ENCODE peak calls at places on chromosomes 5 and 9, in nine cellular contexts. O is aorta, V is tibial nerve, M is cardiac fibroblast, Q is Peyer's patch, E is brain microvascular endothelial cell, Y is iPS DF 6.9, C is AG04450, N is heart right ventricle. I is an unnamed sample.

GRCh38 chr5:151480859-151481258 is 33.5 kb downstream of the SLC36A1 start:
- DNase-seq in Y (no peak), E (peak), M (peak), Q (no peak), C (no peak), O (no peak), N (no peak), V (no peak), I (peak)

GRCh38 chr5:71905804-71906711 is 187.0 kb downstream of the CARTPT start:
- DNase-seq in Q (no peak), E (no peak), O (peak), M (no peak), Y (no peak), V (no peak), N (no peak), C (no peak), I (no peak)

GRCh38 chr9:114945601-114946000 is 15.2 kb upstream of the TNFSF8 start:
- DNase-seq in O (no peak), N (no peak), C (no peak), Q (no peak), V (no peak), E (no peak), M (no peak), Y (no peak), I (no peak)

GRCh38 chr9:121707477-121708424 is 56.3 kb downstream of the DAB2IP start:
- DNase-seq in C (no peak), Y (no peak), M (no peak), Q (no peak), O (no peak), E (no peak), V (no peak), N (no peak), I (peak)

GRCh38 chr9:108622467-108622866 is 233.3 kb downstream of the ACTL7B start:
- DNase-seq in Q (no peak), C (no peak), E (peak), N (no peak), O (no peak), Y (no peak), V (no peak), M (peak), I (peak)

GRCh38 chr5:25862276-25862675 is 1176.1 kb downstream of the CDH9 start:
- DNase-seq in Q (no peak), E (no peak), N (no peak), O (no peak), C (no peak), Y (no peak), V (no peak), M (no peak), I (no peak)

GRCh38 chr5:123496892-123497291 is 15.1 kb upstream of the CSNK1G3 start:
- DNase-seq in V (no peak), M (peak), Y (no peak), Q (no peak), N (no peak), C (no peak), E (no peak), O (no peak), I (peak)

GRCh38 chr9:3526903-3527652 is 1.3 kb upstream of the RFX3 start:
- DNase-seq in O (peak), Q (peak), C (no peak), E (peak), V (no peak), Y (no peak), N (no peak), M (peak), I (peak)

GRCh38 chr5:38831909-38832308 is 13.9 kb upstream of the OSMR start:
- DNase-seq in Q (no peak), C (no peak), O (no peak), E (peak), Y (no peak), M (peak), V (no peak), N (no peak), I (peak)

GRCh38 chr9:134925011-134925511 is 7.3 kb upstream of the FCN1 start:
- DNase-seq in V (no peak), C (no peak), N (no peak), M (no peak), Y (no peak), E (no peak), Q (peak), O (no peak), I (no peak)

GRCh38 chr5:138470322-138471285 is 5.3 kb downstream of the EGR1 start:
- DNase-seq in O (no peak), N (no peak), Q (no peak), Y (no peak), C (peak), V (no peak), E (peak), M (no peak), I (no peak)

GRCh38 chr9:69093471-69094103 is 58.0 kb downstream of the FXN start:
- DNase-seq in O (no peak), C (no peak), Y (no peak), E (no peak), Q (no peak), M (no peak), N (no peak), V (no peak), I (no peak)

GRCh38 chr5:28301676-28302075 is 1263.3 kb upstream of the CDH9 start:
- DNase-seq in V (no peak), E (peak), Y (no peak), M (peak), C (no peak), O (no peak), N (no peak), Q (no peak), I (no peak)

GRCh38 chr9:34059231-34059720 is 10.6 kb upstream of the UBAP2 start:
- DNase-seq in Q (no peak), N (no peak), C (no peak), Y (no peak), V (no peak), O (no peak), M (peak), E (no peak), I (no peak)

GRCh38 chr9:111483862-111484563 is at the start of gene ECPAS:
- DNase-seq in Q (peak), O (peak), M (peak), C (peak), N (peak), Y (no peak), E (peak), V (peak), I (peak)

GRCh38 chr5:1763548-1763911 is 36.1 kb downstream of the MRPL36 start:
- DNase-seq in Y (peak), M (peak), N (peak), O (peak), Q (peak), E (peak), V (peak), C (peak), I (peak)

GRCh38 chr5:74626386-74627222 is 13.9 kb downstream of the ENC1 start:
- DNase-seq in V (no peak), C (no peak), Q (peak), E (no peak), O (no peak), N (no peak), Y (no peak), M (no peak), I (no peak)

GRCh38 chr9:123696476-123696875 is 233.4 kb downstream of the DENND1A start:
- DNase-seq in V (no peak), O (no peak), Q (no peak), C (no peak), Y (no peak), N (no peak), M (no peak), E (no peak), I (peak)

GRCh38 chr5:148029131-148029530 is 34.6 kb upstream of the SPINK5 start:
- DNase-seq in Y (no peak), V (no peak), N (no peak), E (no peak), O (no peak), M (no peak), C (no peak), Q (no peak), I (no peak)

GRCh38 chr5:71938886-71939285 is 168.4 kb upstream of the MAP1B start:
- DNase-seq in V (no peak), C (no peak), N (no peak), E (no peak), O (no peak), Y (no peak), Q (peak), M (no peak), I (no peak)

GRCh38 chr9:134258828-134259546 is 67.3 kb upstream of the RXRA start:
- DNase-seq in C (no peak), N (peak), Q (no peak), E (no peak), V (no peak), O (no peak), Y (no peak), M (no peak), I (no peak)

GRCh38 chr9:98117984-98118639 is 910 bp downstream of the TRIM14 start:
- DNase-seq in O (no peak), N (no peak), M (peak), C (no peak), Q (peak), Y (no peak), V (no peak), E (no peak), I (peak)

GRCh38 chr9:109498195-109499060 is at the start of gene PTPN3:
- DNase-seq in O (no peak), N (no peak), V (no peak), Y (no peak), C (no peak), Q (peak), M (no peak), E (no peak), I (no peak)

GRCh38 chr5:102481044-102481715 is 17.6 kb downstream of the SLCO6A1 start:
- DNase-seq in M (peak), E (no peak), Q (no peak), V (no peak), Y (no peak), C (no peak), N (no peak), O (no peak), I (no peak)

GRCh38 chr5:15008476-15008875 is 136.9 kb upstream of the ANKH start:
- DNase-seq in N (peak), Q (peak), V (peak), Y (no peak), O (peak), C (peak), E (peak), M (peak), I (peak)

GRCh38 chr9:113973963-113974413 is 97.9 kb downstream of the ZNF618 start:
- DNase-seq in Y (no peak), N (no peak), Q (no peak), E (no peak), O (no peak), M (peak), C (no peak), V (no peak), I (peak)

GRCh38 chr5:172823840-172824362 is 10.2 kb upstream of the ERGIC1 start:
- DNase-seq in E (no peak), O (no peak), M (no peak), N (no peak), Y (no peak), C (no peak), Q (no peak), V (no peak), I (no peak)

GRCh38 chr9:114035845-114036785 is 42.0 kb downstream of the AMBP start:
- DNase-seq in E (no peak), M (no peak), N (no peak), Y (no peak), C (no peak), V (no peak), Q (no peak), O (no peak), I (no peak)

GRCh38 chr9:128920381-128921058 is at the start of gene PHYHD1:
- DNase-seq in E (no peak), O (peak), N (peak), Y (no peak), V (peak), C (no peak), M (peak), Q (no peak), I (peak)

GRCh38 chr9:79952401-79952800 is 380.6 kb downstream of the TLE4 start:
- DNase-seq in O (no peak), N (no peak), Y (no peak), M (peak), V (no peak), E (peak), Q (no peak), C (no peak), I (peak)

GRCh38 chr9:74147906-74148305 is 349.2 kb upstream of the RORB start:
- DNase-seq in C (no peak), V (no peak), O (no peak), M (no peak), Y (no peak), N (no peak), Q (no peak), E (no peak), I (no peak)

GRCh38 chr5:65861830-65862241 is 64.5 kb upstream of the ERBIN start:
- DNase-seq in Y (no peak), M (peak), N (no peak), O (no peak), Q (no peak), E (peak), C (peak), V (no peak), I (peak)

GRCh38 chr5:45521067-45521466 is 175.1 kb downstream of the HCN1 start:
- DNase-seq in E (no peak), M (peak), C (no peak), N (peak), Q (peak), Y (peak), O (no peak), V (no peak), I (peak)

GRCh38 chr9:125374443-125375309 is 113.0 kb downstream of the GAPVD1 start:
- DNase-seq in C (peak), Y (peak), N (peak), V (no peak), Q (peak), M (peak), E (peak), O (peak), I (peak)
- H3K4me3 ChIP-seq in C (peak), Y (no peak), N (no peak), V (no peak), Q (no peak), M (peak), E (peak), O (no peak), I (peak)

GRCh38 chr9:101027246-101027645 is 1.3 kb upstream of the PLPPR1 start:
- DNase-seq in C (no peak), Q (no peak), E (no peak), M (no peak), O (no peak), V (no peak), Y (no peak), N (no peak), I (no peak)

GRCh38 chr9:101027733-101028345 is 688 bp upstream of the PLPPR1 start:
- DNase-seq in Y (no peak), O (no peak), E (no peak), V (no peak), N (no peak), Q (no peak), M (no peak), C (no peak), I (no peak)

GRCh38 chr9:101030022-101030391 is 1.5 kb downstream of the PLPPR1 start:
- DNase-seq in C (no peak), Q (no peak), O (no peak), Y (no peak), V (no peak), M (no peak), N (no peak), E (no peak), I (no peak)

GRCh38 chr9:101029300-101030021 is 934 bp downstream of the PLPPR1 start:
- DNase-seq in M (no peak), N (no peak), Y (no peak), V (no peak), C (no peak), Q (no peak), O (no peak), E (no peak), I (no peak)

DNA sequence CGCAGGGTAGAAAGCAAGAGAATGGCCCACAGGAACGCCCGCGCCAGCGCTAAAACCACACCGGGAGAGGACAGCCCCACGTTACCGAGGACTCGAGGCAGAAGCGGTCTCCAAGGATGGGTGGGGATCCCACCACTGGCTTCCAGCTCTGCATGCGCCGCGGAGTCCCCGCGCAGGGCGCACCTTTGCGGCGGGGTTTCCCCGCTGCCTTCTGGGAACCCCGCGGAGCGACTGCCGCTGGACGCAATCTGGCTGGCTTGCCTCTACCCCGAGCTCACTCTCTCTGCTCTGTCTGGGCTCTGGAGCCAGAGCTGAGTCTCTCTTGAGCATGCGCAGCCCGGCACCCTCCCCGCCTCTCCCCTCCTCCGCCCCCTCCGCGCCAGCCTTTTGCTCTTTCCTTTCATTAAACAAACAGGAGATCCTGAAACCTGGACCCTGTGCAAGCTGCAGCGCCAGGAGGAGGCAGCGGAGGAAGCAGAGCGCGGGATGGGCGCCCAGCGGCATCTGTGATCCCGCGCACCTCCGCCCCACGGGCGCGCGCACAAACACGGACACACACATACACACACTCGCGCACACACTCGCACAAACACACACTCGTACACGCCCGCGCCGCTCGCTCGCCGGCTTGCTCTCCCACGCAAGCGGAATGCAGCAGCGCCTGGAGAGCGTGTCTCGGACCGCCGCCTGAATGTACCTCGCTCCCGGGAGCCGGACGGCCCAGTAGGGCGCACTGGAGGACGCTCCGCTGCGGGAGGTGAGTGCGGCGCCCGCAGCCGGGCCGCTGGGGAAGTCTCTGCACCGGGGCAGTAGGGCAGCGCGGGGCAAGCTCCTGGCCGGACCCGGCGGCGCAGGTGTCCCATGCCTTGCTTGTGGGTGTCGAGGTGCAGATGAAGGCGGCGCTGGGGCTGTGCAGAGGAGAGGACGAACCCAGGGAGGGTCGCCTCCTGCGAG is at the start of gene PLPPR1:
- DNase-seq in Q (peak), Y (peak), O (peak), V (no peak), C (no peak), M (peak), E (peak), N (no peak), I (peak)
- H3K4me3 ChIP-seq in Q (peak), Y (peak), O (peak), V (peak), C (peak), M (peak), E (peak), N (peak), I (peak)

DNA sequence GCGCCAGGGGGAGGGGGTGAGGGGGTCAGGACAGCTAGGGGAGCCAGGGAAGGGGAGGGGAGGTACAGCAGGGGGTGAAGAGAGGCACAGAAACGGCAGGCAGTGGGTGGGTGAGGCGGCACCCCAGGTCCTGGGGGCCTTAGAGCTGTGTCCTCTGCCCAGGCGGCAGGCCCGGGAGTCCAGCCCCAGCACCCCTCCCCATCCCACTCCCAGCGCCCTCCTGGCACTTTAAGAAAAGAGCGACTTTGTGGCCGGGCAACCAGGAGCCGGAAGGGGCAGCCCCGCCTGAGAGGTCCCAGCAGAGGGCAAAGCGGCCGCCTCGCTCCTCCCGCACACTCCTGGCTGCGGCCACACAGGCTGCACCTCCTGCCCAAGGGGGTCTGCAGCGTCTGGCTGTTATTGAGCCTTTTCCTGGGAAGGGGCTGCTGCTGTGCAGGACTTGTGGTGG is 42.6 kb downstream of the NACC2 start:
- DNase-seq in E (no peak), Y (no peak), M (peak), O (peak), V (no peak), C (no peak), Q (no peak), N (no peak), I (peak)
- H3K4me3 ChIP-seq in E (peak), Y (no peak), M (peak), O (no peak), V (peak), C (peak), Q (no peak), N (no peak), I (peak)

DNA sequence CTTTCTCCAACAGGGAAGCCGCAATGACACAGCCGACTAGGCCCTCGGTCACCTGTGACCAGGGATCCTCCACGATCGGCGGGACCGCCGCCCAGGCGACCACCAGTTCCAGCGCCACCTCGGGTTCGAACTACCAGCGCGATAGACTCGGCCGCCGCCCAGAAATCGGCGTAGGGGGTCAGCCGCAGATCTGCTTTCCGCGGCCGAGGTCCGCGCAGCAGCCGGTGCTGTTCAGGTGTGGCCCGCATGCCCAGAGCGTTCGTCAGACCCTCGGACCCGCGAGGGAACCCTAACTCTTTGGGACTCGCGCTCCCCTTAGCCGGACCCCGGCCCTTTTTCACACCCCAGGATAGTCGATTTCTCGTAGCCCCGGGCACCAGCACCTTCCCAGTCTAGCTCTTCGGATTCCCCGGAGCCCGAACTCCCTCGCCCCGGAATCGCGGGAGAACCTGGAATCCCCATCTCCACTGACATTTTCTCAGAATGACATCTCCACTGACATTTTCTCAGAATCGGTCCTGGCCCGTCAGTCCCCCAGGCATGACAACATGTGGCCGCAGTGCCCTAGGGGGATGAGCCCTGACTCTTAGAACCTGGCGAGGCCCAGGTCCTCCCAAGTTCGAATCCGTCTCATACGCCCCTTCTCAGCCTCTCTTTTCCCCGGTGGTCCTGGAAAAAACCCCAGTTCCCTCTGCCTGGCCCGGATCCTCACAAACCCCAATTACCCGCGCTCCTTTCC is 428 bp downstream of the C5orf52 start:
- DNase-seq in N (no peak), V (no peak), Y (no peak), O (no peak), C (no peak), M (no peak), E (no peak), Q (no peak), I (no peak)
- H3K4me3 ChIP-seq in N (peak), V (peak), Y (peak), O (peak), C (peak), M (peak), E (peak), Q (peak), I (peak)